ENCODE peak calls at places on chromosome 10, in five cellular contexts. A is EL; N is caudate nucleus; V is activated effector memory CD4-positive, alpha-beta T cell treated with anti-CD3 and anti-CD28 coated beads, Interleukin-2, amount 50 U/mL, for 16 hours; T is A172. P is an unnamed sample.

GRCh38 chr10:78553792-78554191 is 515.0 kb upstream of the ZMIZ1 start:
- DNase-seq in T (no peak), N (no peak), V (no peak), A (no peak), P (no peak)

GRCh38 chr10:97812696-97813095 is 36.9 kb upstream of the GOLGA7B start:
- DNase-seq in V (no peak), N (no peak), T (no peak), A (no peak), P (no peak)

GRCh38 chr10:81905161-81905560 is 30.2 kb downstream of the NRG3 start:
- DNase-seq in A (no peak), N (no peak), T (no peak), V (no peak), P (no peak)

GRCh38 chr10:92530421-92530820 is 43.5 kb downstream of the IDE start:
- DNase-seq in N (no peak), V (no peak), T (no peak), A (peak; percentile 16), P (no peak)

GRCh38 chr10:3217301-3217700 is 44.7 kb upstream of the PITRM1 start:
- DNase-seq in T (peak; percentile 53), A (peak; percentile 81), V (no peak), N (no peak), P (no peak)

GRCh38 chr10:96309631-96310358 is 5.6 kb downstream of the DNTT start:
- DNase-seq in N (no peak), A (no peak), V (no peak), T (no peak), P (no peak)

GRCh38 chr10:112721080-112721698 is 228.9 kb upstream of the TCF7L2 start:
- DNase-seq in V (no peak), T (peak; percentile 59), N (no peak), A (peak; percentile 38), P (no peak)

GRCh38 chr10:93383562-93383981 is 98.6 kb downstream of the MYOF start:
- DNase-seq in T (peak; percentile 98), N (no peak), A (peak; percentile 96), V (no peak), P (no peak)

GRCh38 chr10:107481881-107482280 is 317.4 kb upstream of the SORCS1 start:
- DNase-seq in V (no peak), N (no peak), T (no peak), A (no peak), P (no peak)

GRCh38 chr10:22824984-22825383 is 102.9 kb upstream of the ARMC3 start:
- DNase-seq in V (no peak), A (peak; percentile 82), T (peak; percentile 87), N (no peak), P (no peak)

GRCh38 chr10:131997366-131998049 is 15.8 kb upstream of the BNIP3 start:
- DNase-seq in V (no peak), A (peak; percentile 75), T (no peak), N (no peak), P (peak; percentile 92)

GRCh38 chr10:33085313-33085833 is 127.3 kb upstream of the ITGB1 start:
- DNase-seq in T (no peak), V (no peak), N (no peak), A (no peak), P (no peak)

GRCh38 chr10:92493362-92493761 is 80.5 kb downstream of the IDE start:
- DNase-seq in A (no peak), V (no peak), T (no peak), N (no peak), P (no peak)

GRCh38 chr10:30645340-30645827 is 15.8 kb upstream of the LYZL2 start:
- DNase-seq in V (no peak), T (no peak), N (no peak), A (peak; percentile 37), P (peak; percentile 85)

GRCh38 chr10:93445097-93445960 is 36.8 kb downstream of the MYOF start:
- DNase-seq in A (peak; percentile 96), V (no peak), T (peak; percentile 98), N (no peak), P (peak; percentile 98)

GRCh38 chr10:42941245-42941644 is 135.6 kb upstream of the RET start:
- DNase-seq in T (no peak), A (no peak), V (peak; percentile 27), N (no peak), P (no peak)

GRCh38 chr10:122561212-122561611 is 658 bp downstream of the DMBT1 start:
- DNase-seq in A (peak; percentile 12), V (no peak), N (no peak), T (no peak), P (peak; percentile 64)

GRCh38 chr10:17683541-17683940 is 39.6 kb downstream of the STAM start:
- DNase-seq in V (no peak), N (no peak), T (no peak), A (no peak), P (no peak)

GRCh38 chr10:72320676-72321247 is 34.0 kb downstream of the DNAJB12 start:
- DNase-seq in T (peak; percentile 99), N (peak; percentile 34), A (peak; percentile 100), V (peak; percentile 87), P (peak; percentile 99)

GRCh38 chr10:114683162-114683561 is 25.1 kb upstream of the ABLIM1 start:
- DNase-seq in A (no peak), N (no peak), T (no peak), V (no peak), P (no peak)

GRCh38 chr10:8811201-8811600 is 756.7 kb downstream of the GATA3 start:
- DNase-seq in N (no peak), V (no peak), A (no peak), T (no peak), P (peak; percentile 70)